ENCODE peak calls at places on chromosome 9, in four cellular contexts. A is trophoblast cell, G is mesenchymal stem cell, U is H9. P is an unnamed sample.

GRCh38 chr9:18982246-18982589 is 50.8 kb downstream of the SAXO1 start:
- DNase-seq in A (no peak), U (no peak), G (no peak), P (no peak)

GRCh38 chr9:136979769-136980587 is 2.7 kb downstream of the PTGDS start:
- DNase-seq in U (no peak), G (no peak), A (no peak), P (no peak)

GRCh38 chr9:125889524-125890473 is 142.6 kb downstream of the PBX3 start:
- DNase-seq in A (no peak), U (peak; percentile 51), G (peak; percentile 58), P (peak; percentile 52)

GRCh38 chr9:109100543-109101201 is 19.1 kb downstream of the TMEM245 start:
- DNase-seq in A (no peak), G (no peak), U (no peak), P (no peak)

GRCh38 chr9:115106001-115106400 is 12.0 kb downstream of the TNC start:
- DNase-seq in A (no peak), U (no peak), G (peak; percentile 38), P (peak; percentile 29)

GRCh38 chr9:33159760-33160127 is 7.4 kb downstream of the B4GALT1 start:
- DNase-seq in U (no peak), G (peak; percentile 87), A (peak; percentile 83), P (peak; percentile 92)

GRCh38 chr9:134066923-134067851 is 639 bp downstream of the BRD3 start:
- DNase-seq in G (peak; percentile 54), U (no peak), A (no peak), P (peak; percentile 31)

GRCh38 chr9:69532359-69532758 is 139.8 kb downstream of the APBA1 start:
- DNase-seq in U (no peak), A (no peak), G (no peak), P (peak; percentile 35)

GRCh38 chr9:22413884-22414283 is 32.7 kb upstream of the DMRTA1 start:
- DNase-seq in G (no peak), A (no peak), U (no peak), P (no peak)

GRCh38 chr9:136944094-136944518 is 432 bp downstream of the FBXW5 start:
- DNase-seq in A (peak; percentile 19), U (no peak), G (peak; percentile 72), P (peak; percentile 55)

GRCh38 chr9:76257224-76257794 is 136.9 kb downstream of the RFK start:
- DNase-seq in G (no peak), U (no peak), A (no peak), P (no peak)

GRCh38 chr9:126495411-126496180 is 118.1 kb upstream of the LMX1B start:
- DNase-seq in U (no peak), A (no peak), G (no peak), P (no peak)

GRCh38 chr9:89992326-89993208 is 387.8 kb downstream of the GADD45G start:
- DNase-seq in G (no peak), U (no peak), A (peak; percentile 97), P (no peak)
- H3K23ac ChIP-seq in G (no peak overlapping the region), U (no peak overlapping the region), A (no peak overlapping the region), P (no peak overlapping the region)

DNA sequence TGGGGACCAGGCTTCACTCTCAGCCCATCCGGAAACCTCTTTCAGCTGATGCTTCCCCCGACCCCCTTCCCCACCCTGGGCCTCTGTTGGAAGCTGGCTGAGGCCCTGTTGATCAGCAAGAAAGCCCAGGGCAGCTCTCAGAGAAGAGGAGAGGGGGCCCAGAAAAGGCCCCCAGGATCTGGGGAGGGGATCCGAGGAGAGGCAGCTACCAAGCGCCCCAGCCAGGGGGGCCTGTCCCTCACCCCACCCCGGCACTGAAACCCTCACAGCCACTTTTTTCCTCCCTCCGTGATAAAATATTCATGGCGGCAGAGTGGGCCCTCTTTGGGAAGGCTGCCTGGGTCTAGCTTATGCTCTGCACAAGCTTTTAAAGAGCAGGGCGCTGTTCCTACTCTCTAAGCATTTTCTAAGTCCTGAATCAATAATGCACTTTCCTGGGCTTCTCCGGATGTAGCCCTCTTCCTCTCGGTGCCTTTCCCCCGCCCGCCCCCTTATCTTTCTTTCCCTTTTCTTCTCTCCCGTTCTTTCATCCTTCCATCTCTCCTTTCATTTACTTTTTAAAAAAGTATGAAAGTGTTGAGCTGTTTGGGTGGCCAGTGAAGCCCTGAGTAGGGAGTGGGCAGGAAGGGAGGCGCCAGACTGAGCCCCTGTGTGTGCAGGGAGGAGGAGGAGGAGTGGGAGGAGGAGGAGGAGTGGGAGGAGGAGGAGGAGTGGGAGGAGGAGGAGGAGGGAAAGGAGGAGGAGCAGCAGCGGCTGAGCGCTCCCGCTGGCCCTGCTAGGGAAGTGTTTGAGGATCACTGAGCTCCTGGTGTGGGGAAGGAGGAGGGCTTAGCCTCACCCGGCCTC is 23.5 kb downstream of the NTNG2 start:
- DNase-seq in A (no peak), G (no peak), U (peak; percentile 32), P (no peak)
- H3K23ac ChIP-seq in A (no peak overlapping the region), G (no peak overlapping the region), U (no peak overlapping the region), P (no peak overlapping the region)

GRCh38 chr9:113522858-113523257 is 59.3 kb downstream of the RGS3 start:
- DNase-seq in A (no peak), U (no peak), G (no peak), P (no peak)
- H3K23ac ChIP-seq in A (no peak overlapping the region), U (no peak overlapping the region), G (no peak overlapping the region), P (no peak overlapping the region)

DNA sequence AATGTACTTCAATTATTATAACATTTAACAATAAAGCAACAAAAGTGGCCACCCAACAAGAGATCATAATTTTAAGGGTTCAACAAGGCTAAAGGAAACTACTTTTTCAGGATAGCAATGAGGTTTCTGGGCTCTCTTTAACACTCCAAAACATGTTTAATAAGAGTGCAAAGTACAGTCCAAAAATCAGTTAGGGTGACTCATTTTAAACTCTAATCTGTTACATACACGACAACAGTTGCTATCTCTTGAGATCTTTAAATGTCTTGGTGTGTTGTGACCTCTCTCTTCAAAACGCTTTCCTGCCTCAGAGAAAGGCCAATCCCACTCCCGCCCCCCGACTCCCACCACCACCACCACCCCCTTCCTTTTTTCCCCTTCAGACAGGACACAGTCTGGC is 11.5 kb downstream of the NFIB start:
- DNase-seq in G (no peak), U (no peak), A (no peak), P (no peak)
- H3K23ac ChIP-seq in G (no peak overlapping the region), U (no peak overlapping the region), A (no peak overlapping the region), P (no peak overlapping the region)

DNA sequence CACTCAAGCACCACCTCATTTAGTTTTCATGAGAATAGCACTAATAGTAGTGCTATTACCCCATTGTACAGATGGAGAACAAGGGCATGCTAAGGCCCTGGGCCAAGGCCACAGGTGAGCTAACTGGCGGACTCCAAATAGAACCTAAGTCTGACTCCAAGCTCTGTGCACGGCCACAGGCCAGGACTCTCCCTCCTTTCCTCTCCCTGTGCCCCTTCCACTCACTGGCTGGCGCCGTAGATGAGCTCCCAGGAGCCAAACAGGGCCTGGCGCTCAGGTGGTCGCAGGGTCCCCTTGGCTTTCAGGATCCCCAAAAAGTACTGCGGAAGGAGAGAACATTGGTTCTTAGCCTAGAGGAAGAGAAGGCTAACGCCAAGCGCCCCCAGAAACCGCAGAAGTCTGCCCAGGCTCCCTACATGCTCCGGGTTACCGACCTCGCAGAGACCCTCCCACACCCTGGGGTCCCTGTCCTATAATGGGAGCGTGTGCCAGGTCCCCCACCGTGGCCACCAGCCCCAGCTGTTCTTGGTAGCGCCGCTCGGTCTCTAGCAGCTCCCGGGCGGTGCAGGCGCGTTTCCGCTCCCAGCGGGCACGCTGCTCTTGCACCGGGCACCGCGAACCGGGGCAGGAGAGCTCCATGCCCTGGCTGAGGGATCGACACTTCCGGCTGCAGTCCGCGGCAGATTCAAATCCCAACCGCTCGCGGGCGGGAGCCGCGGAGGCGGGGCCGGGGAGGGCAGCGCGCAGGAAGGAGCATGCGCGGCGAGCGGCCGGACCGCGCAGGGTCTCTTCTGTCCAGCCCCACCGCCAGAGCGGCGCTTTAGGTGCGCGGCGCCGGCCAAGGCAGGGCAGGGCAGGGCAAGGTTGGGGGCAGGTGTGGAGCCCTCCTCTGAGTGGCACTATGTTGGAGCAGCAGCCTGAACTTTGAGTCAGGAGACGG is at the start of gene ARHGEF39:
- DNase-seq in U (peak; percentile 94), G (peak; percentile 77), A (peak; percentile 73), P (peak; percentile 68)
- H3K23ac ChIP-seq in U (no peak within 1 kb of the TSS), G (peak within 1 kb of the TSS; percentile 90), A (no peak within 1 kb of the TSS), P (peak within 1 kb of the TSS; percentile 63)

DNA sequence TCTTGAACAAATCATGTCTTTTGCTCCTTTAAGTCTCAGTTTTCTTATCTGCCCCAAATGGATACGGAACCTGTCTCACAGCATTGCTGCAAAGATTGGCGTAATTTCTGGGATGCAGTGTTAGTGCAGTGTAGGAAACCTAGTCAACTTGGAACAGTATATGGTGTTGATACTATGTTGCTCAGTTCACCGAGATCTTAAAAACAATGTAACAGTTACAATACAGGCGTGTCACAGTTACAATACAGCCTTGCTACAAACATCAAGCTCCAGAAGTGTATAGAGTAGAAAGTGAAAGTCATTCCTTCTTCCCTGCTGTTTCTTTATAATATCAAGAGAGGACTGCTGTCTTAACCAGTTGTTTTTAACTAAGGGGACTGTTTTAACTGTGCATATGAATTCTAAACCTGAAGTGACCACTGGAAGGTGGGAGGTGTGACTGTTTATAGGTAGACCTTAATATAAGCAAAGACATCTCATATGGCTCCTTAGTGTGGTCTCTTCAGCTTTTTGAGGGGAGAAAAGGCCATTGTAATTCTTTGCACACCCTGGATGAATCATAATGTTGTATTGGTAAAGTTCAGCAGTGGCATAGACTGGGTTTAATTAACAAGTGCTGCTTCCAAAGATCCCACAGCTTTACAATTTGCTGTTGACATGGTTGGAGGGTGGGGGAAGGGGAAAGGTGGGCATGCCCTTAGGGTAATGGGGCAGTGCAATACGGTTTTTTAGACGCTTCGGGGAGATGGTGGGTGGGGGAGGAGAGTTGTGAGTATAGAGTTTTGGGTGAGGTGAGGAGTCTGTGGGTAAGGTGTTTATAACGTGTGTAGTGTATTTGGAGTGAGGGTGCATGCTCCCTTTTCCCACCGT is 12.9 kb downstream of the PRRC2B start:
- DNase-seq in A (peak; percentile 30), U (no peak), G (peak; percentile 58), P (no peak)
- H3K23ac ChIP-seq in A (no peak overlapping the region), U (peak overlapping the region; percentile 15), G (no peak overlapping the region), P (peak overlapping the region; percentile 14)

GRCh38 chr9:135817951-135818717 is 89.2 kb downstream of the CAMSAP1 start:
- DNase-seq in U (no peak), G (no peak), A (no peak), P (no peak)

GRCh38 chr9:135821116-135821515 is 86.2 kb downstream of the CAMSAP1 start:
- DNase-seq in U (peak; percentile 19), A (no peak), G (no peak), P (no peak)

GRCh38 chr9:135819905-135820304 is 87.4 kb downstream of the CAMSAP1 start:
- DNase-seq in G (no peak), A (no peak), U (no peak), P (no peak)

GRCh38 chr9:135820661-135821060 is 86.7 kb downstream of the CAMSAP1 start:
- DNase-seq in G (no peak), A (no peak), U (no peak), P (no peak)

GRCh38 chr9:135818718-135819475 is 88.4 kb downstream of the CAMSAP1 start:
- DNase-seq in A (no peak), G (no peak), U (no peak), P (no peak)
- H3K23ac ChIP-seq in A (no peak overlapping the region), G (no peak overlapping the region), U (no peak overlapping the region), P (no peak overlapping the region)